ENCODE peak calls at places on chromosomes 7 and 10, in four cellular contexts. One of them, this sample, is unnamed.

GRCh38 chr7:115240242-115240641 is 318.3 kb downstream of the MDFIC start:
- DNase-seq in heart left ventricle: no peak
- DNase-seq in esophagus muscularis mucosa: no peak
- DNase-seq in tibial nerve: no peak
- DNase-seq in this sample: no peak

GRCh38 chr7:48042216-48042615 is 6.9 kb downstream of the C7orf57 start:
- DNase-seq in esophagus muscularis mucosa: no peak
- DNase-seq in heart left ventricle: no peak
- DNase-seq in tibial nerve: no peak
- DNase-seq in this sample: no peak

GRCh38 chr7:131624536-131624935 is 68.1 kb upstream of the PODXL start:
- DNase-seq in heart left ventricle: no peak
- DNase-seq in esophagus muscularis mucosa: no peak
- DNase-seq in tibial nerve: no peak
- DNase-seq in this sample: no peak

GRCh38 chr7:41708621-41709358 is 5.9 kb upstream of the INHBA start:
- DNase-seq in tibial nerve: no peak
- DNase-seq in heart left ventricle: no peak
- DNase-seq in esophagus muscularis mucosa: no peak
- DNase-seq in this sample: no peak

GRCh38 chr7:27129729-27130539 is 623 bp downstream of the HOXA4 start:
- DNase-seq in heart left ventricle: no peak
- DNase-seq in esophagus muscularis mucosa: no peak
- DNase-seq in tibial nerve: no peak
- DNase-seq in this sample: no peak

GRCh38 chr10:29849434-29849833 is 210.0 kb downstream of the JCAD start:
- DNase-seq in tibial nerve: no peak
- DNase-seq in esophagus muscularis mucosa: no peak
- DNase-seq in heart left ventricle: no peak
- DNase-seq in this sample: no peak

GRCh38 chr10:75398630-75399460 is 2.7 kb downstream of the ZNF503 start:
- DNase-seq in tibial nerve: peak
- DNase-seq in esophagus muscularis mucosa: no peak
- DNase-seq in heart left ventricle: peak
- DNase-seq in this sample: no peak

GRCh38 chr10:102134416-102134815 is 1.6 kb downstream of the PPRC1 start:
- DNase-seq in tibial nerve: no peak
- DNase-seq in heart left ventricle: no peak
- DNase-seq in esophagus muscularis mucosa: no peak
- DNase-seq in this sample: no peak

DNA sequence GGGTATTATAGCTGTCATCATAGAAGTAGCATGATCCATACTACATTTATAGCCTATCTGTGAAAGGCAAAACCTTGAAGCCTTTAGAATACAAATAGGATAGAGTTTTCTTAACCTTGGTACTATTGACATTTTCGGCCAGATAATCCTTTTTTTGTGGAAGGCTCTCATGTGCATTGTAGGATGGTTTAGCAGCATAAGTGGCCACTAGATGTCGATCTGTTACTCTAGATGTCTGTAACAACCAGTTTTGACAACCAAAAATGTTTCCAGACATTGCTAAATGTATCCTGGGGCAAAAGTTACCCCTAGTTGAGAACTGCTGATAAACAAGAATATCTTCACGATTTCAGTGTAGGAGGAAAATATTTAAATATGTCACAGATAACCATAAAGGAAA is 319.4 kb upstream of the GALNT17 start:
- DNase-seq in tibial nerve: no peak
- DNase-seq in esophagus muscularis mucosa: no peak
- DNase-seq in heart left ventricle: no peak
- DNase-seq in this sample: no peak
- TF ChIP-seq CTCF in tibial nerve: no peak
- TF ChIP-seq CTCF in esophagus muscularis mucosa: no peak
- TF ChIP-seq CTCF in heart left ventricle: no peak
- TF ChIP-seq CTCF in this sample: peak

GRCh38 chr7:92797284-92797683 is 39.1 kb downstream of the CDK6 start:
- DNase-seq in tibial nerve: no peak
- DNase-seq in heart left ventricle: peak
- DNase-seq in esophagus muscularis mucosa: no peak
- DNase-seq in this sample: no peak

GRCh38 chr7:92794846-92795245 is 41.5 kb downstream of the CDK6 start:
- DNase-seq in esophagus muscularis mucosa: no peak
- DNase-seq in tibial nerve: no peak
- DNase-seq in heart left ventricle: no peak
- DNase-seq in this sample: no peak

GRCh38 chr7:92798517-92799249 is 37.7 kb downstream of the CDK6 start:
- DNase-seq in heart left ventricle: no peak
- DNase-seq in esophagus muscularis mucosa: no peak
- DNase-seq in tibial nerve: no peak
- DNase-seq in this sample: no peak

GRCh38 chr7:92799446-92800211 is 36.7 kb downstream of the CDK6 start:
- DNase-seq in heart left ventricle: no peak
- DNase-seq in tibial nerve: no peak
- DNase-seq in esophagus muscularis mucosa: no peak
- DNase-seq in this sample: no peak

DNA sequence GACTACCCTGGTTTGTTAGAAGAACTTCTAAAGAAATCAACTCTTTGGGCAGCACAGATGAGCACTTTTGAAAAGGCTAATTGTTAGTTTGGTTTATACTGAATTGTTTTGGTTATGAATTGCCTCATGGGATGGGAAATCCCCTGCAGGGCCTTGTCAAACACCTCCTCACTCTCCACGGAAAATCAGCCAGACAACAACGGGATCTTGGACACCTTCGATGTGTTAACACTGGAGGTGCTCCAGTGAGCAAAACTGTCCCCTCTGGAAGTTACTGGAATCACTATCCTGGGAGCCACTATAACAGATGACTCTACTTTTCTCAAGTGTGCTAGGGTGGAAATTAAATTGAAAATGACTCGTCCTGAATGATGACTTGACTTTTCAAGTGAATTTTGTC is 38.7 kb downstream of the CDK6 start:
- DNase-seq in tibial nerve: no peak
- DNase-seq in heart left ventricle: peak
- DNase-seq in esophagus muscularis mucosa: no peak
- DNase-seq in this sample: no peak
- TF ChIP-seq CTCF in tibial nerve: no peak
- TF ChIP-seq CTCF in heart left ventricle: peak
- TF ChIP-seq CTCF in esophagus muscularis mucosa: peak
- TF ChIP-seq CTCF in this sample: no peak

DNA sequence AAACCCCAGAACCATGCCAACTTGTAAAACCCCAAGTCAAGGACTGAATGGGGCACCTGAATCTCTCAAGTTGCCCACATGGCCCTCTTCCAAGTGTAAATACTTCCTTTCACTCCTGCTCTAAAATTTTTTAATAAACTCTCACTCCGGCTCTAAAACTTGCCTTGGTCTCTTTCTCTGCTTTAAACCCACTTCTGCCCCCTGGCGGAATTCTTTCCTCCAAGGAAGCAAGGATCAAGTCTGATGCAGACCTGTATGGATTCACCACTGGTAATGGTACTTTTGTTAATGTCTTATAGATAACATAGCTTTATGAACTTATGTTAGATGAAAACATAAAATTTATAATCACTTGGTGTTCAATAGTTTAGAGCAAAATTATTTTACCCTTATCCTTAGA is 33.8 kb downstream of the SLC16A9 start:
- DNase-seq in tibial nerve: no peak
- DNase-seq in heart left ventricle: no peak
- DNase-seq in esophagus muscularis mucosa: no peak
- DNase-seq in this sample: no peak
- TF ChIP-seq CTCF in tibial nerve: no peak
- TF ChIP-seq CTCF in heart left ventricle: no peak
- TF ChIP-seq CTCF in esophagus muscularis mucosa: no peak
- TF ChIP-seq CTCF in this sample: no peak

GRCh38 chr7:95725170-95725569 is 47.2 kb upstream of the DYNC1I1 start:
- DNase-seq in tibial nerve: no peak
- DNase-seq in esophagus muscularis mucosa: no peak
- DNase-seq in heart left ventricle: no peak
- DNase-seq in this sample: no peak
- TF ChIP-seq CTCF in tibial nerve: no peak
- TF ChIP-seq CTCF in esophagus muscularis mucosa: no peak
- TF ChIP-seq CTCF in heart left ventricle: no peak
- TF ChIP-seq CTCF in this sample: peak

DNA sequence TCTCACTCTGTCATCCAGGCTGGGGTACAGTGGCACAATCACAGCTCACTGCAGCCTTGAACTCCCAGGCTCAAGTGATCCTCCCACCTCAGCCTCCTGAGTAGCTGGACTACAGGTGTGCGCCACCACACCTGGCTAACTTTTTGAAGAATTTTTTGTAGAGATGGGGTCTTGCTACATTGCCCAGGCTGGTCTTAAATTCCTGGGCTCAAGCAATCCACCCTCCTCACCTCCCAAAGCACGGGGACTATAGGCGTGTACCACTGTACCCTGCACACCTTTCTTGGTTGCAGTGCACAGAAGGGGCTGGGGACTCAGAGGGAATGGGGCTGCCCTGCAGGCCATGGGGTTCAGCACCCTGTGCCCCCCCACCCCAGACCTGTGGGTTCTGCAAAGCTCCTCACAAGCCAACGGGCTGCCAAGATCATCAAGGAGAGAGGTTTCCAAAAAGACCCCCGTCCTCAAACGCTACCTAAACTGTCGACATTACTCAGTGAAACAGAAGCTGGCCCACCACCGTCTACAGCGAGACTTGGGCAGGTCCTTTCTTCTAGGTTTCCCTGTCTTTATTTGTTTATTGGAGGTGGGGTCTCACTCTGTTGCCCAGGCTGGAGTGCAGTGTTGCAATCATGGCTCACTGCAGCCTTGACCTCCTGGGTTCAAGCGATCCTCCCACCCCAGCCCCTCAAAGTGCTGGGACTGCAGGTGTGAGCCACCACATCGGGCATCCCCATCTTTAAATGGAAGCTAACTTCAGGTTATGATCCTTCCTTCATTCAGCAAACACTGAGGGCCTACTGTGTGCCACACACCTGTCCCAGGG is 26.6 kb upstream of the ELFN1 start:
- DNase-seq in heart left ventricle: no peak
- DNase-seq in tibial nerve: no peak
- DNase-seq in esophagus muscularis mucosa: no peak
- DNase-seq in this sample: no peak
- TF ChIP-seq CTCF in heart left ventricle: no peak
- TF ChIP-seq CTCF in tibial nerve: no peak
- TF ChIP-seq CTCF in esophagus muscularis mucosa: no peak
- TF ChIP-seq CTCF in this sample: no peak